ENCODE peak calls at places on chromosome 11, in four cellular contexts. A, S, Q and T are unnamed samples.

GRCh38 chr11:70326365-70326803 is 55.9 kb downstream of the PPFIA1 start:
- DNase-seq in Q (no peak), S (no peak), A (peak), T (peak)

GRCh38 chr11:92678212-92678611 is 291.2 kb upstream of the MTNR1B start:
- DNase-seq in A (no peak), Q (no peak), S (no peak), T (no peak)

GRCh38 chr11:85114786-85115185 is 512.4 kb downstream of the DLG2 start:
- DNase-seq in A (no peak), S (no peak), Q (no peak), T (no peak)

GRCh38 chr11:36467913-36468312 is 42.2 kb downstream of the TRAF6 start:
- DNase-seq in S (no peak), A (no peak), Q (no peak), T (no peak)

GRCh38 chr11:61472282-61472681 is 36.3 kb upstream of the LRRC10B start:
- DNase-seq in A (peak), S (no peak), Q (no peak), T (no peak)

GRCh38 chr11:119346605-119347004 is at the start of gene MFRP:
- DNase-seq in S (no peak), Q (no peak), A (no peak), T (no peak)

GRCh38 chr11:32774081-32774480 is 20.4 kb downstream of the CCDC73 start:
- DNase-seq in S (no peak), A (no peak), Q (no peak), T (no peak)

GRCh38 chr11:126700773-126701554 is 299.6 kb downstream of the KIRREL3 start:
- DNase-seq in Q (no peak), A (no peak), S (no peak), T (no peak)

GRCh38 chr11:78840190-78840589 is 265.5 kb upstream of the NARS2 start:
- DNase-seq in Q (no peak), A (peak), S (no peak), T (no peak)

GRCh38 chr11:66324626-66325025 is 7.8 kb upstream of the CD248 start:
- DNase-seq in Q (no peak), A (peak), S (no peak), T (no peak)

GRCh38 chr11:72741849-72742521 is 10.2 kb downstream of the ARAP1 start:
- DNase-seq in A (no peak), S (no peak), Q (no peak), T (no peak)

GRCh38 chr11:65440831-65441499 is 18.4 kb downstream of the NEAT1 start:
- DNase-seq in S (peak), A (peak), Q (no peak), T (no peak)

GRCh38 chr11:20621679-20622078 is 22.3 kb downstream of the SLC6A5 start:
- DNase-seq in Q (no peak), S (no peak), A (no peak), T (no peak)

GRCh38 chr11:72439455-72439854 is 5.1 kb upstream of the CLPB start:
- DNase-seq in A (peak), Q (no peak), S (peak), T (no peak)

GRCh38 chr11:116909245-116909644 is 71.8 kb upstream of the APOA1 start:
- DNase-seq in S (no peak), Q (no peak), A (no peak), T (no peak)

GRCh38 chr11:118609380-118610219 is 2.2 kb downstream of the PHLDB1 start:
- DNase-seq in Q (no peak), S (peak), A (peak), T (no peak)

GRCh38 chr11:10116588-10116987 is 177.4 kb downstream of the SBF2 start:
- DNase-seq in Q (no peak), S (no peak), A (no peak), T (no peak)

GRCh38 chr11:1382831-1383607 is 6.7 kb upstream of the BRSK2 start:
- DNase-seq in Q (peak), A (peak), S (peak), T (no peak)

GRCh38 chr11:34050536-34050935 is 995 bp upstream of the CAPRIN1 start:
- DNase-seq in Q (no peak), S (peak), A (no peak), T (no peak)

GRCh38 chr11:6544921-6545850 is 48.1 kb downstream of the DNHD1 start:
- DNase-seq in Q (no peak), S (no peak), A (peak), T (no peak)

GRCh38 chr11:29780756-29781155 is 236.1 kb downstream of the KCNA4 start:
- DNase-seq in S (no peak), A (no peak), Q (no peak), T (no peak)

GRCh38 chr11:111189466-111189865 is 56.1 kb upstream of the POU2AF2 start:
- DNase-seq in S (no peak), Q (no peak), A (peak), T (no peak)

GRCh38 chr11:61004037-61004641 is 32.7 kb downstream of the CD6 start:
- DNase-seq in S (no peak), Q (no peak), A (no peak), T (peak)

GRCh38 chr11:115181480-115181879 is 322.7 kb downstream of the CADM1 start:
- DNase-seq in S (no peak), A (no peak), Q (no peak), T (no peak)

GRCh38 chr11:12280838-12281565 is 96.4 kb upstream of the PARVA start:
- DNase-seq in A (no peak), S (peak), Q (no peak), T (no peak)

GRCh38 chr11:17813391-17814059 is 78.9 kb downstream of the KCNC1 start:
- DNase-seq in A (no peak), Q (no peak), S (peak), T (no peak)

GRCh38 chr11:1209371-1210057 is 13.4 kb upstream of the MUC5B start:
- DNase-seq in S (no peak), Q (no peak), A (no peak), T (no peak)

GRCh38 chr11:46348986-46349401 is 1.7 kb downstream of the DGKZ start:
- DNase-seq in Q (no peak), A (no peak), S (no peak), T (no peak)

GRCh38 chr11:67345949-67346819 is 7.2 kb downstream of the POLD4 start:
- DNase-seq in A (peak), Q (no peak), S (peak), T (no peak)

GRCh38 chr11:130156108-130157022 is 3.2 kb upstream of the ST14 start:
- DNase-seq in S (no peak), Q (no peak), A (peak), T (no peak)

GRCh38 chr11:69892237-69892985 is 73.2 kb upstream of the FGF3 start:
- DNase-seq in Q (no peak), S (peak), A (no peak), T (no peak)

GRCh38 chr11:95923441-95923729 is 522 bp downstream of the MTMR2 start:
- DNase-seq in Q (no peak), S (no peak), A (peak), T (no peak)